ENCODE peak calls at places on chromosomes 7 and 10, in ten cellular contexts. Q is progenitor cell of endocrine pancreas; C is Daoy; G is skeletal muscle cell; T is ureter; R is choroid plexus epithelial cell; B is endothelial cell; S is stimulated activated CD4-positive, alpha-beta T cell treated with anti-CD3 and anti-CD28 coated beads, Interleukin-12 subunit alpha, Interleukin-12 subunit beta, amount 100 ng/mL, for 48 hours; J is fibroblast of the conjunctiva; M is BE2C. D is an unnamed sample.

GRCh38 chr10:70726909-70727495 is 54.7 kb downstream of the ADAMTS14 start:
- DNase-seq in M (no peak), G (no peak), J (no peak), R (no peak), Q (no peak), T (no peak), S (no peak), C (no peak), B (no peak), D (no peak)

GRCh38 chr10:3433131-3433530 is 260.5 kb upstream of the PITRM1 start:
- DNase-seq in S (no peak), G (no peak), Q (no peak), T (no peak), J (no peak), M (no peak), R (no peak), C (no peak), B (no peak), D (no peak)

GRCh38 chr7:47520408-47520807 is 61.5 kb downstream of the TNS3 start:
- DNase-seq in G (peak), S (no peak), B (no peak), C (no peak), Q (no peak), M (no peak), R (peak), J (peak), T (peak), D (no peak)

GRCh38 chr10:114110174-114110972 is 63.6 kb downstream of the CCDC186 start:
- DNase-seq in M (no peak), C (no peak), R (peak), T (no peak), B (no peak), G (no peak), S (no peak), Q (no peak), J (no peak), D (no peak)

GRCh38 chr10:129332476-129332875 is 134.6 kb upstream of the MGMT start:
- DNase-seq in B (peak), S (no peak), M (peak), T (no peak), G (no peak), R (peak), J (peak), Q (no peak), C (peak), D (no peak)

GRCh38 chr10:95509281-95509680 is 51.9 kb downstream of the SORBS1 start:
- DNase-seq in C (no peak), S (no peak), J (no peak), G (no peak), M (no peak), T (no peak), R (no peak), B (no peak), Q (no peak), D (no peak)

GRCh38 chr7:48237354-48237753 is 66.1 kb downstream of the ABCA13 start:
- DNase-seq in G (no peak), B (no peak), M (no peak), R (no peak), C (no peak), S (no peak), J (no peak), T (no peak), Q (no peak), D (no peak)

GRCh38 chr10:120607710-120608703 is 151.0 kb downstream of the PLPP4 start:
- DNase-seq in Q (no peak), J (no peak), T (no peak), B (no peak), R (peak), G (no peak), C (peak), M (no peak), S (no peak), D (no peak)

GRCh38 chr10:62057872-62058271 is 156.4 kb downstream of the ARID5B start:
- DNase-seq in C (no peak), B (no peak), J (no peak), T (no peak), M (no peak), R (no peak), S (no peak), Q (no peak), G (no peak), D (no peak)

GRCh38 chr10:49645417-49646255 is 31.8 kb downstream of the CHAT start:
- DNase-seq in C (no peak), Q (no peak), G (no peak), M (no peak), J (no peak), T (no peak), S (no peak), B (no peak), R (no peak), D (no peak)

GRCh38 chr7:131072505-131073091 is 255.1 kb upstream of the MKLN1 start:
- DNase-seq in M (no peak), S (no peak), J (no peak), T (peak), C (peak), Q (no peak), G (no peak), B (no peak), R (peak), D (no peak)

GRCh38 chr10:80133221-80133620 is 691 bp downstream of the PLAC9 start:
- DNase-seq in M (no peak), Q (no peak), R (no peak), G (no peak), S (no peak), J (peak), T (no peak), B (no peak), C (no peak), D (no peak)

GRCh38 chr7:138388673-138389491 is 71.2 kb upstream of the TRIM24 start:
- DNase-seq in M (no peak), R (no peak), S (no peak), T (no peak), G (no peak), J (no peak), B (no peak), C (peak), Q (no peak), D (no peak)

GRCh38 chr10:119425881-119426170 is 116.7 kb downstream of the RGS10 start:
- DNase-seq in T (no peak), J (no peak), R (no peak), C (no peak), S (no peak), G (no peak), B (no peak), M (no peak), Q (no peak), D (no peak)

GRCh38 chr10:7572435-7572834 is 94.3 kb downstream of the ITIH5 start:
- DNase-seq in R (no peak), M (no peak), T (no peak), Q (no peak), J (no peak), G (no peak), C (no peak), S (no peak), B (no peak), D (no peak)

GRCh38 chr10:59172567-59172966 is 3.9 kb upstream of the PHYHIPL start:
- DNase-seq in Q (no peak), T (no peak), R (no peak), G (no peak), B (no peak), J (no peak), C (no peak), S (no peak), M (no peak), D (no peak)

GRCh38 chr10:43194861-43195260 is 56.6 kb downstream of the CSGALNACT2 start:
- DNase-seq in J (no peak), G (no peak), M (no peak), R (no peak), B (no peak), C (no peak), T (no peak), Q (no peak), S (no peak), D (no peak)

GRCh38 chr10:517872-518475 is 171.5 kb downstream of the DIP2C start:
- DNase-seq in Q (no peak), B (no peak), R (no peak), C (no peak), S (no peak), M (no peak), J (no peak), G (no peak), T (no peak), D (no peak)

GRCh38 chr7:139768249-139768824 is 9.5 kb downstream of the HIPK2 start:
- DNase-seq in C (no peak), M (no peak), S (no peak), T (no peak), B (no peak), J (no peak), G (no peak), Q (no peak), R (no peak), D (no peak)

GRCh38 chr10:93995598-93996271 is 2.0 kb downstream of the PLCE1 start:
- DNase-seq in M (no peak), J (no peak), B (no peak), S (no peak), Q (no peak), R (peak), G (no peak), C (peak), T (no peak), D (no peak)

GRCh38 chr7:131642429-131642828 is 86.0 kb upstream of the PODXL start:
- DNase-seq in S (no peak), T (no peak), B (no peak), G (no peak), J (no peak), Q (no peak), R (no peak), M (no peak), C (no peak), D (no peak)

GRCh38 chr7:47846117-47846836 is 102.0 kb downstream of the PKD1L1 start:
- DNase-seq in T (no peak), B (no peak), J (no peak), M (no peak), C (peak), G (no peak), Q (no peak), R (peak), S (no peak), D (no peak)

GRCh38 chr10:121240011-121240410 is 358.2 kb downstream of the FGFR2 start:
- DNase-seq in R (no peak), T (peak), G (no peak), M (no peak), J (no peak), C (peak), Q (no peak), B (no peak), S (no peak), D (no peak)